ENCODE peak calls at places on chromosomes 12 and 14, in eight cellular contexts. One of them, this sample, is unnamed.

GRCh38 chr14:54220122-54220691 is 176.6 kb upstream of the CDKN3 start:
- DNase-seq in lower leg skin: no peak
- DNase-seq in SHP77: no peak
- DNase-seq in activated naive CD8-positive, alpha-beta T cell treated with anti-CD3 and anti-CD28 coated beads, Interleukin-2, amount 50 U/mL, for 16 hours: no peak
- DNase-seq in cardiac septum: no peak
- DNase-seq in left ventricle myocardium inferior: peak
- DNase-seq in A549: no peak
- DNase-seq in CD8-positive, alpha-beta T cell: no peak
- DNase-seq in this sample: peak

GRCh38 chr14:77980475-77981321 is 180.8 kb downstream of the ADCK1 start:
- DNase-seq in A549: no peak
- DNase-seq in SHP77: no peak
- DNase-seq in left ventricle myocardium inferior: no peak
- DNase-seq in lower leg skin: no peak
- DNase-seq in activated naive CD8-positive, alpha-beta T cell treated with anti-CD3 and anti-CD28 coated beads, Interleukin-2, amount 50 U/mL, for 16 hours: no peak
- DNase-seq in cardiac septum: no peak
- DNase-seq in CD8-positive, alpha-beta T cell: no peak
- DNase-seq in this sample: peak

GRCh38 chr12:79309039-79309438 is 381.7 kb downstream of the PAWR start:
- DNase-seq in cardiac septum: no peak
- DNase-seq in A549: no peak
- DNase-seq in CD8-positive, alpha-beta T cell: no peak
- DNase-seq in SHP77: no peak
- DNase-seq in lower leg skin: no peak
- DNase-seq in activated naive CD8-positive, alpha-beta T cell treated with anti-CD3 and anti-CD28 coated beads, Interleukin-2, amount 50 U/mL, for 16 hours: no peak
- DNase-seq in left ventricle myocardium inferior: no peak
- DNase-seq in this sample: no peak

GRCh38 chr12:67426067-67426466 is 156.9 kb downstream of the CAND1 start:
- DNase-seq in CD8-positive, alpha-beta T cell: no peak
- DNase-seq in left ventricle myocardium inferior: no peak
- DNase-seq in cardiac septum: no peak
- DNase-seq in A549: no peak
- DNase-seq in lower leg skin: no peak
- DNase-seq in activated naive CD8-positive, alpha-beta T cell treated with anti-CD3 and anti-CD28 coated beads, Interleukin-2, amount 50 U/mL, for 16 hours: no peak
- DNase-seq in SHP77: no peak
- DNase-seq in this sample: no peak

GRCh38 chr12:77104281-77104680 is 38.9 kb upstream of the E2F7 start:
- DNase-seq in A549: no peak
- DNase-seq in lower leg skin: no peak
- DNase-seq in CD8-positive, alpha-beta T cell: no peak
- DNase-seq in SHP77: no peak
- DNase-seq in left ventricle myocardium inferior: no peak
- DNase-seq in cardiac septum: no peak
- DNase-seq in activated naive CD8-positive, alpha-beta T cell treated with anti-CD3 and anti-CD28 coated beads, Interleukin-2, amount 50 U/mL, for 16 hours: no peak
- DNase-seq in this sample: no peak

GRCh38 chr12:96698521-96698920 is 208.5 kb upstream of the NEDD1 start:
- DNase-seq in cardiac septum: no peak
- DNase-seq in activated naive CD8-positive, alpha-beta T cell treated with anti-CD3 and anti-CD28 coated beads, Interleukin-2, amount 50 U/mL, for 16 hours: no peak
- DNase-seq in SHP77: no peak
- DNase-seq in CD8-positive, alpha-beta T cell: no peak
- DNase-seq in lower leg skin: no peak
- DNase-seq in left ventricle myocardium inferior: no peak
- DNase-seq in A549: no peak
- DNase-seq in this sample: no peak

GRCh38 chr14:30564868-30565248 is 5.9 kb downstream of the G2E3 start:
- DNase-seq in lower leg skin: no peak
- DNase-seq in activated naive CD8-positive, alpha-beta T cell treated with anti-CD3 and anti-CD28 coated beads, Interleukin-2, amount 50 U/mL, for 16 hours: no peak
- DNase-seq in left ventricle myocardium inferior: no peak
- DNase-seq in CD8-positive, alpha-beta T cell: no peak
- DNase-seq in cardiac septum: no peak
- DNase-seq in SHP77: no peak
- DNase-seq in A549: no peak
- DNase-seq in this sample: no peak

GRCh38 chr14:99281396-99281795 is 9.4 kb upstream of the BCL11B start:
- DNase-seq in CD8-positive, alpha-beta T cell: no peak
- DNase-seq in activated naive CD8-positive, alpha-beta T cell treated with anti-CD3 and anti-CD28 coated beads, Interleukin-2, amount 50 U/mL, for 16 hours: no peak
- DNase-seq in A549: no peak
- DNase-seq in cardiac septum: no peak
- DNase-seq in left ventricle myocardium inferior: no peak
- DNase-seq in SHP77: no peak
- DNase-seq in lower leg skin: no peak
- DNase-seq in this sample: no peak